ENCODE peak calls at places on chromosomes 6 and 20, in four cellular contexts. One of them, this sample, is unnamed.

GRCh38 chr6:79570802-79571367 is 33.7 kb upstream of the LCA5 start:
- DNase-seq in HEK293T: peak; percentile 18
- DNase-seq in GM19239: no peak
- DNase-seq in SHP77: peak; percentile 19
- DNase-seq in this sample: peak; percentile 5

GRCh38 chr6:16654703-16655102 is 106.6 kb downstream of the ATXN1 start:
- DNase-seq in SHP77: no peak
- DNase-seq in HEK293T: no peak
- DNase-seq in GM19239: no peak
- DNase-seq in this sample: no peak

GRCh38 chr6:32666420-32667300 is at the start of gene HLA-DQB1:
- DNase-seq in SHP77: no peak
- DNase-seq in GM19239: no peak
- DNase-seq in HEK293T: peak; percentile 83
- DNase-seq in this sample: peak; percentile 51

GRCh38 chr6:110116258-110116657 is 63.2 kb downstream of the WASF1 start:
- DNase-seq in SHP77: no peak
- DNase-seq in GM19239: no peak
- DNase-seq in HEK293T: no peak
- DNase-seq in this sample: no peak

GRCh38 chr20:46119547-46119946 is 1.4 kb downstream of the CD40 start:
- DNase-seq in GM19239: no peak
- DNase-seq in SHP77: no peak
- DNase-seq in HEK293T: no peak
- DNase-seq in this sample: no peak

GRCh38 chr20:45469336-45470261 is at the start of gene WFDC2:
- DNase-seq in GM19239: no peak
- DNase-seq in SHP77: no peak
- DNase-seq in HEK293T: no peak
- DNase-seq in this sample: no peak

GRCh38 chr6:142088858-142089216 is 43.9 kb upstream of the GJE1 start:
- DNase-seq in GM19239: no peak
- DNase-seq in SHP77: no peak
- DNase-seq in HEK293T: no peak
- DNase-seq in this sample: no peak

GRCh38 chr6:31112478-31112877 is at the start of gene C6orf15:
- DNase-seq in SHP77: no peak
- DNase-seq in GM19239: no peak
- DNase-seq in HEK293T: no peak
- DNase-seq in this sample: no peak

GRCh38 chr6:21034345-21034744 is 500.1 kb downstream of the CDKAL1 start:
- DNase-seq in HEK293T: no peak
- DNase-seq in SHP77: no peak
- DNase-seq in GM19239: no peak
- DNase-seq in this sample: no peak

GRCh38 chr6:82022614-82023102 is 224.9 kb downstream of the IBTK start:
- DNase-seq in HEK293T: no peak
- DNase-seq in SHP77: no peak
- DNase-seq in GM19239: no peak
- DNase-seq in this sample: no peak

GRCh38 chr6:99270030-99270429 is 79.4 kb downstream of the FAXC start:
- DNase-seq in GM19239: no peak
- DNase-seq in HEK293T: no peak
- DNase-seq in SHP77: no peak
- DNase-seq in this sample: no peak

GRCh38 chr20:47318027-47318595 is 38.4 kb downstream of the ZMYND8 start:
- DNase-seq in GM19239: no peak
- DNase-seq in HEK293T: no peak
- DNase-seq in SHP77: no peak
- DNase-seq in this sample: no peak

GRCh38 chr6:77416839-77417238 is 46.5 kb downstream of the HTR1B start:
- DNase-seq in HEK293T: no peak
- DNase-seq in SHP77: no peak
- DNase-seq in GM19239: no peak
- DNase-seq in this sample: no peak

GRCh38 chr6:24847402-24847801 is 48.7 kb upstream of the ARMH2 start:
- DNase-seq in SHP77: no peak
- DNase-seq in HEK293T: no peak
- DNase-seq in GM19239: no peak
- DNase-seq in this sample: no peak

GRCh38 chr6:1739220-1739619 is 129.5 kb downstream of the FOXC1 start:
- DNase-seq in HEK293T: no peak
- DNase-seq in GM19239: no peak
- DNase-seq in SHP77: no peak
- DNase-seq in this sample: peak; percentile 15

GRCh38 chr6:108944058-108944457 is 95.8 kb downstream of the ARMC2 start:
- DNase-seq in SHP77: no peak
- DNase-seq in GM19239: no peak
- DNase-seq in HEK293T: no peak
- DNase-seq in this sample: no peak

GRCh38 chr6:165042912-165043311 is 266.5 kb downstream of the C6orf118 start:
- DNase-seq in GM19239: no peak
- DNase-seq in HEK293T: no peak
- DNase-seq in SHP77: no peak
- DNase-seq in this sample: no peak

GRCh38 chr6:163048345-163048744 is 320.6 kb downstream of the PACRG start:
- DNase-seq in SHP77: no peak
- DNase-seq in HEK293T: no peak
- DNase-seq in GM19239: no peak
- DNase-seq in this sample: no peak

GRCh38 chr6:134642217-134642616 is 307.7 kb downstream of the ALDH8A1 start:
- DNase-seq in GM19239: no peak
- DNase-seq in HEK293T: no peak
- DNase-seq in SHP77: no peak
- DNase-seq in this sample: no peak

GRCh38 chr6:108876929-108877775 is 28.9 kb downstream of the ARMC2 start:
- DNase-seq in SHP77: no peak
- DNase-seq in HEK293T: no peak
- DNase-seq in GM19239: no peak
- DNase-seq in this sample: no peak

GRCh38 chr20:13817342-13817741 is 32.5 kb downstream of the NDUFAF5 start:
- DNase-seq in SHP77: no peak
- DNase-seq in HEK293T: no peak
- DNase-seq in GM19239: no peak
- DNase-seq in this sample: no peak

GRCh38 chr6:107116328-107116892 is 1.1 kb upstream of the BEND3 start:
- DNase-seq in GM19239: peak; percentile 28
- DNase-seq in HEK293T: no peak
- DNase-seq in SHP77: peak; percentile 64
- DNase-seq in this sample: no peak

GRCh38 chr6:43698584-43699349 is 11.2 kb upstream of the MRPS18A start:
- DNase-seq in HEK293T: no peak
- DNase-seq in SHP77: no peak
- DNase-seq in GM19239: no peak
- DNase-seq in this sample: no peak

GRCh38 chr6:135183532-135184440 is 2.7 kb downstream of the MYB start:
- DNase-seq in SHP77: peak; percentile 45
- DNase-seq in GM19239: no peak
- DNase-seq in HEK293T: peak; percentile 72
- DNase-seq in this sample: no peak

GRCh38 chr6:112037783-112038216 is 16.1 kb upstream of the CCN6 start:
- DNase-seq in SHP77: no peak
- DNase-seq in GM19239: no peak
- DNase-seq in HEK293T: no peak
- DNase-seq in this sample: no peak

GRCh38 chr6:4941782-4942672 is 61.8 kb downstream of the RPP40 start:
- DNase-seq in GM19239: no peak
- DNase-seq in HEK293T: no peak
- DNase-seq in SHP77: no peak
- DNase-seq in this sample: no peak

GRCh38 chr6:17159240-17159639 is 57.4 kb downstream of the STMND1 start:
- DNase-seq in SHP77: no peak
- DNase-seq in HEK293T: no peak
- DNase-seq in GM19239: no peak
- DNase-seq in this sample: no peak

GRCh38 chr6:124927806-124928205 is 34.4 kb upstream of the RNF217 start:
- DNase-seq in SHP77: no peak
- DNase-seq in HEK293T: no peak
- DNase-seq in GM19239: no peak
- DNase-seq in this sample: no peak

GRCh38 chr6:143522034-143522600 is 10.6 kb upstream of the FUCA2 start:
- DNase-seq in SHP77: no peak
- DNase-seq in GM19239: no peak
- DNase-seq in HEK293T: no peak
- DNase-seq in this sample: no peak

GRCh38 chr20:4681971-4682370 is 39.7 kb upstream of the PRND start:
- DNase-seq in HEK293T: no peak
- DNase-seq in SHP77: no peak
- DNase-seq in GM19239: no peak
- DNase-seq in this sample: no peak

GRCh38 chr20:58188496-58188895 is 40.0 kb downstream of the ANKRD60 start:
- DNase-seq in SHP77: no peak
- DNase-seq in HEK293T: no peak
- DNase-seq in GM19239: no peak
- DNase-seq in this sample: no peak

GRCh38 chr6:36927114-36927513 is 27.4 kb upstream of the PI16 start:
- DNase-seq in HEK293T: no peak
- DNase-seq in SHP77: no peak
- DNase-seq in GM19239: no peak
- DNase-seq in this sample: no peak

GRCh38 chr6:43628392-43629103 is 516 bp downstream of the GTPBP2 start:
- DNase-seq in SHP77: peak; percentile 14
- DNase-seq in HEK293T: peak; percentile 51
- DNase-seq in GM19239: no peak
- DNase-seq in this sample: peak; percentile 53

GRCh38 chr20:31595654-31596411 is 9.3 kb upstream of the ID1 start:
- DNase-seq in HEK293T: no peak
- DNase-seq in GM19239: no peak
- DNase-seq in SHP77: peak; percentile 57
- DNase-seq in this sample: no peak

GRCh38 chr6:28710466-28711191 is 184.9 kb downstream of the GPX5 start:
- DNase-seq in GM19239: no peak
- DNase-seq in HEK293T: peak; percentile 33
- DNase-seq in SHP77: no peak
- DNase-seq in this sample: no peak